ENCODE peak calls at places on chromosomes 11 and 22, in six cellular contexts. A is iPS-NIHi11; F is myocyte; O is B cell; K is CD8-positive, alpha-beta T cell; B is hypothalamus. C is an unnamed sample.

GRCh38 chr11:130003717-130004001 is 1.0 kb upstream of the PRDM10 start:
- DNase-seq in F (no peak), K (no peak), B (no peak), A (no peak), O (no peak), C (no peak)

GRCh38 chr22:43157874-43158546 is 6.7 kb downstream of the TSPO start:
- DNase-seq in K (no peak), O (no peak), F (no peak), B (no peak), A (no peak), C (no peak)

GRCh38 chr22:25702046-25702445 is 39.9 kb upstream of the MYO18B start:
- DNase-seq in B (no peak), F (peak), A (no peak), K (no peak), O (no peak), C (no peak)

GRCh38 chr22:19890502-19891349 is 36.1 kb upstream of the GNB1L start:
- DNase-seq in A (no peak), O (no peak), F (no peak), B (no peak), K (no peak), C (no peak)

GRCh38 chr22:36285545-36285944 is 32.6 kb downstream of the APOL1 start:
- DNase-seq in K (no peak), B (no peak), A (no peak), O (no peak), F (no peak), C (no peak)

GRCh38 chr11:118644496-118644895 is 35.0 kb downstream of the TREH start:
- DNase-seq in K (no peak), B (no peak), A (no peak), O (no peak), F (no peak), C (no peak)

GRCh38 chr11:69437001-69437875 is 44.2 kb upstream of the LINC01488 start:
- DNase-seq in K (no peak), F (peak), A (peak), O (no peak), B (no peak), C (no peak)

GRCh38 chr11:45470151-45471001 is 184.2 kb upstream of the SYT13 start:
- DNase-seq in O (no peak), F (peak), K (no peak), B (peak), A (no peak), C (no peak)

GRCh38 chr22:25898707-25899365 is 156.8 kb downstream of the MYO18B start:
- DNase-seq in A (peak), F (no peak), B (no peak), K (no peak), O (no peak), C (no peak)

GRCh38 chr11:45730014-45730413 is 64.6 kb upstream of the CHST1 start:
- DNase-seq in O (no peak), B (no peak), K (no peak), F (no peak), A (no peak), C (no peak)

GRCh38 chr11:65487467-65488272 is 11.2 kb upstream of the MALAT1 start:
- DNase-seq in B (peak), K (no peak), A (peak), O (peak), F (peak), C (no peak)

GRCh38 chr11:73393479-73394415 is 17.5 kb downstream of the RELT start:
- DNase-seq in F (peak), O (peak), K (peak), B (peak), A (peak), C (peak)

GRCh38 chr22:45296628-45297297 is 12.0 kb downstream of the UPK3A start:
- DNase-seq in F (no peak), A (no peak), B (no peak), O (peak), K (peak), C (peak)

GRCh38 chr11:64396079-64396591 is 37.2 kb downstream of the RPS6KA4 start:
- DNase-seq in K (no peak), A (peak), F (peak), O (no peak), B (no peak), C (no peak)

GRCh38 chr11:130480166-130480565 is 31.7 kb downstream of the ADAMTS15 start:
- DNase-seq in K (no peak), A (no peak), B (no peak), F (no peak), O (no peak), C (no peak)

GRCh38 chr22:32994046-32994827 is 63.9 kb downstream of the SYN3 start:
- DNase-seq in K (no peak), O (no peak), B (peak), A (peak), F (no peak), C (no peak)

GRCh38 chr11:876550-876949 is 33.9 kb downstream of the TSPAN4 start:
- DNase-seq in O (no peak), A (no peak), F (peak), K (no peak), B (peak), C (no peak)

GRCh38 chr22:49756656-49757055 is 71.0 kb downstream of the BRD1 start:
- DNase-seq in A (no peak), B (no peak), F (no peak), O (no peak), K (no peak), C (no peak)

GRCh38 chr11:62324738-62325556 is 12.3 kb upstream of the ASRGL1 start:
- DNase-seq in B (no peak), A (peak), O (no peak), F (no peak), K (peak), C (peak)

GRCh38 chr22:21947040-21948014 is 5.3 kb downstream of the PPM1F start:
- DNase-seq in O (no peak), A (peak), K (no peak), B (no peak), F (peak), C (no peak)

GRCh38 chr11:64924910-64925284 is 408 bp downstream of the PPP2R5B start:
- DNase-seq in A (no peak), B (no peak), K (no peak), O (no peak), F (peak), C (no peak)

GRCh38 chr22:49765951-49766350 is 61.7 kb downstream of the BRD1 start:
- DNase-seq in K (no peak), A (no peak), B (no peak), F (no peak), O (no peak), C (no peak)

GRCh38 chr22:40426671-40427070 is 56.3 kb downstream of the SGSM3 start:
- DNase-seq in K (no peak), O (no peak), A (no peak), B (peak), F (peak), C (no peak)

GRCh38 chr22:17872491-17872890 is 98.2 kb upstream of the BID start:
- DNase-seq in F (no peak), O (no peak), K (no peak), A (no peak), B (no peak), C (no peak)

GRCh38 chr11:69375316-69376154 is 81.6 kb downstream of the MYEOV start:
- DNase-seq in B (no peak), O (peak), A (no peak), K (no peak), F (no peak), C (no peak)

GRCh38 chr11:57562596-57562995 is 4.9 kb downstream of the UBE2L6 start:
- DNase-seq in O (no peak), K (no peak), B (no peak), F (no peak), A (no peak), C (no peak)

GRCh38 chr11:111358038-111359001 is 20.8 kb downstream of the POU2AF1 start:
- DNase-seq in F (no peak), O (no peak), K (no peak), B (no peak), A (no peak), C (no peak)

GRCh38 chr11:69985654-69986420 is 92.3 kb upstream of the ANO1 start:
- DNase-seq in A (peak), B (no peak), O (no peak), F (no peak), K (no peak), C (no peak)

GRCh38 chr11:8671651-8672062 is 10.8 kb downstream of the TRIM66 start:
- DNase-seq in O (no peak), K (no peak), B (no peak), F (peak), A (no peak), C (no peak)

GRCh38 chr11:35927730-35928129 is 16.1 kb upstream of the LDLRAD3 start:
- DNase-seq in O (no peak), F (no peak), K (no peak), A (no peak), B (peak), C (no peak)

GRCh38 chr11:47177846-47178245 is 1.2 kb upstream of the ARFGAP2 start:
- DNase-seq in K (no peak), O (no peak), A (no peak), F (no peak), B (no peak), C (no peak)

GRCh38 chr11:12147827-12148226 is 37.4 kb downstream of the MICAL2 start:
- DNase-seq in F (no peak), A (no peak), O (no peak), B (no peak), K (no peak), C (no peak)

GRCh38 chr11:129223701-129224149 is 31.6 kb upstream of the ARHGAP32 start:
- DNase-seq in K (no peak), B (no peak), O (no peak), A (no peak), F (peak), C (no peak)

GRCh38 chr11:66371627-66372415 is at the start of gene SLC29A2:
- DNase-seq in O (peak), K (peak), A (peak), F (peak), B (peak), C (peak)

GRCh38 chr11:12448131-12448939 is 71.0 kb downstream of the PARVA start:
- DNase-seq in A (no peak), B (no peak), O (no peak), K (no peak), F (peak), C (no peak)